ENCODE peak calls at places on chromosomes 6 and 20, in five cellular contexts. One of them, this sample, is unnamed.

GRCh38 chr6:125114248-125114858 is 39.2 kb upstream of the TPD52L1 start:
- DNase-seq in HepG2: peak; percentile 43
- DNase-seq in H1: no peak
- DNase-seq in GM12878: no peak
- DNase-seq in SK-N-SH: peak; percentile 30
- DNase-seq in this sample: peak; percentile 17

GRCh38 chr6:89830385-89830809 is 717 bp downstream of the CASP8AP2 start:
- DNase-seq in HepG2: no peak
- DNase-seq in H1: no peak
- DNase-seq in GM12878: no peak
- DNase-seq in SK-N-SH: peak; percentile 40
- DNase-seq in this sample: no peak

GRCh38 chr20:12833861-12834260 is 174.9 kb upstream of the SPTLC3 start:
- DNase-seq in HepG2: no peak
- DNase-seq in H1: no peak
- DNase-seq in GM12878: no peak
- DNase-seq in SK-N-SH: no peak
- DNase-seq in this sample: no peak

GRCh38 chr6:26581164-26581915 is 15.4 kb upstream of the ABT1 start:
- DNase-seq in HepG2: no peak
- DNase-seq in H1: no peak
- DNase-seq in GM12878: no peak
- DNase-seq in SK-N-SH: no peak
- DNase-seq in this sample: no peak

GRCh38 chr6:163414367-163415175 is at the start of gene QKI:
- DNase-seq in HepG2: peak; percentile 59
- DNase-seq in H1: peak; percentile 67
- DNase-seq in GM12878: no peak
- DNase-seq in SK-N-SH: peak; percentile 89
- DNase-seq in this sample: no peak

GRCh38 chr20:19552144-19552895 is 205.7 kb upstream of the RIN2 start:
- DNase-seq in HepG2: peak; percentile 12
- DNase-seq in H1: peak; percentile 59
- DNase-seq in GM12878: no peak
- DNase-seq in SK-N-SH: no peak
- DNase-seq in this sample: no peak

GRCh38 chr6:11111769-11112437 is 378 bp upstream of the ERVFRD-1 start:
- DNase-seq in HepG2: no peak
- DNase-seq in H1: peak; percentile 37
- DNase-seq in GM12878: no peak
- DNase-seq in SK-N-SH: no peak
- DNase-seq in this sample: peak; percentile 82

GRCh38 chr20:59598625-59599310 is 5.6 kb upstream of the PHACTR3 start:
- DNase-seq in HepG2: peak; percentile 55
- DNase-seq in H1: peak; percentile 65
- DNase-seq in GM12878: peak; percentile 8
- DNase-seq in SK-N-SH: peak; percentile 85
- DNase-seq in this sample: peak; percentile 14

GRCh38 chr20:44222969-44223368 is 12.4 kb upstream of the OSER1 start:
- DNase-seq in HepG2: peak; percentile 31
- DNase-seq in H1: no peak
- DNase-seq in GM12878: no peak
- DNase-seq in SK-N-SH: no peak
- DNase-seq in this sample: no peak

GRCh38 chr6:82017316-82017715 is 230.2 kb downstream of the IBTK start:
- DNase-seq in HepG2: peak; percentile 79
- DNase-seq in H1: no peak
- DNase-seq in GM12878: no peak
- DNase-seq in SK-N-SH: no peak
- DNase-seq in this sample: no peak

GRCh38 chr6:38058022-38058421 is 238.5 kb downstream of the ZFAND3 start:
- DNase-seq in HepG2: peak; percentile 20
- DNase-seq in H1: no peak
- DNase-seq in GM12878: peak; percentile 20
- DNase-seq in SK-N-SH: no peak
- DNase-seq in this sample: no peak

GRCh38 chr20:46709459-46710148 is at the start of gene SLC2A10:
- DNase-seq in HepG2: peak; percentile 53
- DNase-seq in H1: peak; percentile 78
- DNase-seq in GM12878: no peak
- DNase-seq in SK-N-SH: peak; percentile 87
- DNase-seq in this sample: no peak

GRCh38 chr6:31400467-31401289 is 2.7 kb upstream of the MICA start:
- DNase-seq in HepG2: peak; percentile 65
- DNase-seq in H1: peak; percentile 61
- DNase-seq in GM12878: no peak
- DNase-seq in SK-N-SH: no peak
- DNase-seq in this sample: peak; percentile 91

GRCh38 chr20:46642944-46643343 is 8.3 kb downstream of the SLC13A3 start:
- DNase-seq in HepG2: no peak
- DNase-seq in H1: no peak
- DNase-seq in GM12878: no peak
- DNase-seq in SK-N-SH: no peak
- DNase-seq in this sample: no peak

GRCh38 chr6:86526238-86526637 is 411.1 kb upstream of the HTR1E start:
- DNase-seq in HepG2: no peak
- DNase-seq in H1: no peak
- DNase-seq in GM12878: no peak
- DNase-seq in SK-N-SH: no peak
- DNase-seq in this sample: no peak

GRCh38 chr6:36349240-36349639 is 12.6 kb upstream of the BNIP5 start:
- DNase-seq in HepG2: no peak
- DNase-seq in H1: no peak
- DNase-seq in GM12878: no peak
- DNase-seq in SK-N-SH: no peak
- DNase-seq in this sample: no peak

GRCh38 chr20:57078101-57078500 is 188.3 kb downstream of the BMP7 start:
- DNase-seq in HepG2: no peak
- DNase-seq in H1: no peak
- DNase-seq in GM12878: no peak
- DNase-seq in SK-N-SH: no peak
- DNase-seq in this sample: no peak

GRCh38 chr20:58988565-58988882 is 7.5 kb downstream of the NELFCD start:
- DNase-seq in HepG2: no peak
- DNase-seq in H1: no peak
- DNase-seq in GM12878: no peak
- DNase-seq in SK-N-SH: no peak
- DNase-seq in this sample: no peak

GRCh38 chr6:39913391-39913916 is 20.8 kb downstream of the MOCS1 start:
- DNase-seq in HepG2: no peak
- DNase-seq in H1: no peak
- DNase-seq in GM12878: no peak
- DNase-seq in SK-N-SH: no peak
- DNase-seq in this sample: no peak

GRCh38 chr6:23963137-23963536 is 162.9 kb upstream of the NRSN1 start:
- DNase-seq in HepG2: no peak
- DNase-seq in H1: no peak
- DNase-seq in GM12878: no peak
- DNase-seq in SK-N-SH: no peak
- DNase-seq in this sample: no peak

GRCh38 chr6:46967950-46968349 is 46.2 kb upstream of the ADGRF5 start:
- DNase-seq in HepG2: no peak
- DNase-seq in H1: no peak
- DNase-seq in GM12878: no peak
- DNase-seq in SK-N-SH: no peak
- DNase-seq in this sample: no peak

GRCh38 chr6:145836170-145836569 is 21.6 kb upstream of the FBXO30 start:
- DNase-seq in HepG2: no peak
- DNase-seq in H1: no peak
- DNase-seq in GM12878: no peak
- DNase-seq in SK-N-SH: no peak
- DNase-seq in this sample: no peak

GRCh38 chr6:145110109-145110508 is 625.2 kb downstream of the EPM2A start:
- DNase-seq in HepG2: no peak
- DNase-seq in H1: no peak
- DNase-seq in GM12878: no peak
- DNase-seq in SK-N-SH: no peak
- DNase-seq in this sample: no peak

GRCh38 chr6:134176283-134176975 is 124.0 kb upstream of the SLC2A12 start:
- DNase-seq in HepG2: no peak
- DNase-seq in H1: peak; percentile 74
- DNase-seq in GM12878: no peak
- DNase-seq in SK-N-SH: peak; percentile 56
- DNase-seq in this sample: no peak

GRCh38 chr20:33740189-33740588 is 8.4 kb downstream of the ZNF341 start:
- DNase-seq in HepG2: no peak
- DNase-seq in H1: no peak
- DNase-seq in GM12878: no peak
- DNase-seq in SK-N-SH: no peak
- DNase-seq in this sample: no peak

GRCh38 chr6:75855047-75855446 is 106.0 kb downstream of the MYO6 start:
- DNase-seq in HepG2: peak; percentile 59
- DNase-seq in H1: no peak
- DNase-seq in GM12878: no peak
- DNase-seq in SK-N-SH: peak; percentile 15
- DNase-seq in this sample: peak; percentile 33

DNA sequence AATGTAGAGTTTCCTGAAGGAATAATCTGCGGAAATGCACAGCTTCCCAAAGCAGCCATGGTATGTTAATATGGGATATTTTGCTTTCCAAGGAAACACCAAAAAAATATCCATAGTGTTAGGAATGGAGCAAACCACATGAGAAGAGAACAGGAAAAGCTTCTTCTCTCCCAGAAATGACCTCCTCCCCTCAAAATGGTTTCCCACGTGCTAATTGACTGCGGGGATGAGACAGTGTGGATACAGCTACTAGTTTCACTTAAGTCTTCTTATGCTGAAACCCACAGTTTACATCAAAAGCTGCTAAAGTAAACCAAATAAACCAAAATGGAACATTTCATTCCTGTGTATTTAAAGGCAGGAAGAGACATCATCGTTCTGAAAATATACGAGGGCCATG is 69.4 kb downstream of the FYN start:
- DNase-seq in HepG2: no peak
- DNase-seq in H1: no peak
- DNase-seq in GM12878: no peak
- DNase-seq in SK-N-SH: no peak
- DNase-seq in this sample: no peak
- H3K4me3 ChIP-seq in HepG2: no peak overlapping the region
- H3K4me3 ChIP-seq in H1: no peak overlapping the region
- H3K4me3 ChIP-seq in GM12878: no peak overlapping the region
- H3K4me3 ChIP-seq in SK-N-SH: no peak overlapping the region
- H3K4me3 ChIP-seq in this sample: no peak overlapping the region

GRCh38 chr6:155985660-155986138 is 530.1 kb upstream of the NOX3 start:
- DNase-seq in HepG2: no peak
- DNase-seq in H1: no peak
- DNase-seq in GM12878: no peak
- DNase-seq in SK-N-SH: no peak
- DNase-seq in this sample: no peak
- TF ChIP-seq GABPA in HepG2: no peak
- TF ChIP-seq GABPA in H1: no peak
- TF ChIP-seq GABPA in GM12878: no peak
- TF ChIP-seq GABPA in SK-N-SH: no peak
- TF ChIP-seq GABPA in this sample: no peak

DNA sequence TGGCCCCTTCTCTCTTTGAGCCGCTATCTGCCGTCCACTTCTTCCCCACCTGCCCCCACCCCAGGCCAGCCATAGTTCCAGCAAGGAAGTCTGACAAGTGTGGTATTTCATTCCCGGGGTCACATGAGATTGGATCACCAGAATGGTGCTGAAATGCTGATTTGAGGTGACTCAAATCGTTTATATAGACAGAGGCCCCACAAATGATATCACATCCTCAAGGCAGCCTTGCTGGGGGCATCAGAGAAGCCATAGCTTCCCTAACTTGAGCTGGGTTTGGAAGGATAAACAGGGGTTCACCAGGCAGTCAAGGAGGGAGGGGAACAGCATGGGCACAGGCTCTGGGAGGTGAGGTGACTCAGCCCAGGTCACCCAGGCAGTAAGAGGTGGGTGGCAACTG is 9.9 kb downstream of the SDCBP2 start:
- DNase-seq in HepG2: no peak
- DNase-seq in H1: no peak
- DNase-seq in GM12878: no peak
- DNase-seq in SK-N-SH: no peak
- DNase-seq in this sample: no peak
- H3K27ac ChIP-seq in HepG2: no peak overlapping the region
- H3K27ac ChIP-seq in H1: no peak overlapping the region
- H3K27ac ChIP-seq in GM12878: no peak overlapping the region
- H3K27ac ChIP-seq in SK-N-SH: no peak overlapping the region
- H3K27ac ChIP-seq in this sample: no peak overlapping the region

GRCh38 chr6:18503588-18504231 is 116.6 kb downstream of the RNF144B start:
- DNase-seq in HepG2: peak; percentile 80
- DNase-seq in H1: peak; percentile 57
- DNase-seq in GM12878: peak; percentile 35
- DNase-seq in SK-N-SH: peak; percentile 52
- DNase-seq in this sample: peak; percentile 17
- H3K4me3 ChIP-seq in HepG2: peak overlapping the region; percentile 63
- H3K4me3 ChIP-seq in H1: no peak overlapping the region
- H3K4me3 ChIP-seq in GM12878: no peak overlapping the region
- H3K4me3 ChIP-seq in SK-N-SH: peak overlapping the region; percentile 19
- H3K4me3 ChIP-seq in this sample: no peak overlapping the region

GRCh38 chr20:24838551-24839530 is 110.2 kb upstream of the CST7 start:
- DNase-seq in HepG2: no peak
- DNase-seq in H1: no peak
- DNase-seq in GM12878: peak; percentile 52
- DNase-seq in SK-N-SH: no peak
- DNase-seq in this sample: no peak
- TF ChIP-seq GABPA in HepG2: no peak
- TF ChIP-seq GABPA in H1: no peak
- TF ChIP-seq GABPA in GM12878: no peak
- TF ChIP-seq GABPA in SK-N-SH: no peak
- TF ChIP-seq GABPA in this sample: no peak

GRCh38 chr6:44072452-44072958 is 54.7 kb downstream of the MRPL14 start:
- DNase-seq in HepG2: no peak
- DNase-seq in H1: no peak
- DNase-seq in GM12878: no peak
- DNase-seq in SK-N-SH: no peak
- DNase-seq in this sample: no peak
- H3K27ac ChIP-seq in HepG2: peak overlapping the region; percentile 68
- H3K27ac ChIP-seq in H1: no peak overlapping the region
- H3K27ac ChIP-seq in GM12878: peak overlapping the region; percentile 73
- H3K27ac ChIP-seq in SK-N-SH: peak overlapping the region; percentile 93
- H3K27ac ChIP-seq in this sample: no peak overlapping the region

GRCh38 chr6:8738951-8739350 is 303.6 kb upstream of the SLC35B3 start:
- DNase-seq in HepG2: no peak
- DNase-seq in H1: no peak
- DNase-seq in GM12878: no peak
- DNase-seq in SK-N-SH: no peak
- DNase-seq in this sample: no peak

GRCh38 chr6:8739454-8739853 is 304.1 kb upstream of the SLC35B3 start:
- DNase-seq in HepG2: no peak
- DNase-seq in H1: no peak
- DNase-seq in GM12878: no peak
- DNase-seq in SK-N-SH: no peak
- DNase-seq in this sample: no peak

DNA sequence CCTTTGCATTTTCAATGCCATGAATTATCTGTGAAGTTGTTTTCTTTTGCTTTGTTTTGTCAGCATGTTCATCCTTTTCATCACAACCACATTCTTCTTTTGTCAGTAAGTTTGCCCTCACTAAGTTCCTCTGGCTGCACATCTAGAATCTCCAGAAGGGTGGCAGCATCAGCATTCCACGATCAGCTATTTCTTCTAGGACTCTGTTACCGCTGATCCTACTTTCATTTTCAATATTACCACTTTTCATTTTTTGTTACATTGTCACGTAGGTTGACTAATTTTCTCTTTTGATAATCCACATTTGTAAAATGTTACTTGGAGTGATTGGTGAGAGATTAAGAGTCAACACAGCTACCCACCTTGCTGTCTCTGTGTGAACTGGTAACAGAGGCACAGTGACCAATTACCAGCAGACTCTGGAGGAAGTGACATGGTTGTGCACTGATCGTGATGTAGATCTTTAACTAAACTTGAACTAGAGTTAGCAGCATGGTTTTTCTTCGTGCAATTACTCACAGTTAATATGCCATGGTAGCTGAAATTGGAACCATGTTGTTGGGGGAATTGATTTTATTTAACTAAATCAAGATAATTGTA is 307.9 kb upstream of the SLC35B3 start:
- DNase-seq in HepG2: peak; percentile 3
- DNase-seq in H1: no peak
- DNase-seq in GM12878: no peak
- DNase-seq in SK-N-SH: no peak
- DNase-seq in this sample: no peak
- H3K4me3 ChIP-seq in HepG2: peak overlapping the region; percentile 14
- H3K4me3 ChIP-seq in H1: no peak overlapping the region
- H3K4me3 ChIP-seq in GM12878: peak overlapping the region; percentile 40
- H3K4me3 ChIP-seq in SK-N-SH: no peak overlapping the region
- H3K4me3 ChIP-seq in this sample: peak overlapping the region; percentile 37